ENCODE peak calls at places on chromosomes 12 and 14, in eight cellular contexts. C is ovary; M is CD4-positive, CD25-positive, alpha-beta regulatory T cell; J is RWPE2; E is esophagus muscularis mucosa; I is SK-N-SH; T is neural progenitor cell; O is mucosa of descending colon. K is an unnamed sample.
A peak's percentile ranks its signal among the peaks of the same experiment; 100 is the strongest.

GRCh38 chr12:108441549-108441948 is 73.5 kb upstream of the FICD start:
- DNase-seq in J (no peak), I (no peak), C (no peak), M (no peak), O (no peak), E (no peak), T (no peak), K (no peak)

GRCh38 chr12:30796508-30796780 is 41.7 kb upstream of the CAPRIN2 start:
- DNase-seq in M (no peak), O (peak; percentile 28), E (no peak), C (peak; percentile 32), T (peak; percentile 79), J (no peak), I (no peak), K (no peak)

GRCh38 chr14:64807588-64807987 is 72.1 kb downstream of the SPTB start:
- DNase-seq in I (no peak), J (no peak), T (no peak), E (no peak), M (no peak), C (no peak), O (no peak), K (no peak)

GRCh38 chr14:105439710-105440553 is 20.3 kb downstream of the MTA1 start:
- DNase-seq in C (no peak), I (peak; percentile 68), T (no peak), M (no peak), O (no peak), E (no peak), J (no peak), K (peak; percentile 57)

GRCh38 chr12:111881712-111882111 is 39.7 kb downstream of the MAPKAPK5 start:
- DNase-seq in M (no peak), E (no peak), J (no peak), I (no peak), T (no peak), O (no peak), C (no peak), K (no peak)

GRCh38 chr14:79091381-79091963 is 921.3 kb downstream of the NRXN3 start:
- DNase-seq in I (no peak), M (no peak), O (no peak), E (no peak), T (peak; percentile 93), C (no peak), J (no peak), K (no peak)

GRCh38 chr14:62301911-62302310 is 539.7 kb downstream of the SNAPC1 start:
- DNase-seq in O (no peak), M (no peak), C (no peak), I (no peak), T (no peak), J (no peak), E (no peak), K (no peak)

GRCh38 chr14:104393199-104393897 is 186.2 kb upstream of the C14orf180 start:
- DNase-seq in M (no peak), O (no peak), I (peak; percentile 35), C (peak; percentile 5), E (no peak), J (peak; percentile 75), T (no peak), K (peak; percentile 76)

GRCh38 chr12:92439397-92439779 is 263.4 kb upstream of the PLEKHG7 start:
- DNase-seq in I (no peak), E (no peak), M (no peak), C (no peak), J (no peak), O (no peak), T (no peak), K (no peak)

GRCh38 chr12:81021834-81022233 is 56.0 kb upstream of the ACSS3 start:
- DNase-seq in M (no peak), O (no peak), T (no peak), I (no peak), J (no peak), E (no peak), C (no peak), K (no peak)

GRCh38 chr12:121232163-121232562 is 22.2 kb downstream of the P2RX4 start:
- DNase-seq in M (no peak), O (no peak), E (no peak), C (no peak), J (no peak), I (no peak), T (no peak), K (no peak)

GRCh38 chr12:73240110-73240509 is 967.9 kb downstream of the TRHDE start:
- DNase-seq in M (no peak), I (no peak), C (no peak), E (no peak), J (no peak), T (no peak), O (no peak), K (no peak)

GRCh38 chr12:106118-106561 is 39.6 kb downstream of the IQSEC3 start:
- DNase-seq in J (no peak), I (no peak), T (peak; percentile 63), E (no peak), O (no peak), M (no peak), C (no peak), K (no peak)

GRCh38 chr14:94000986-94001385 is 3.9 kb downstream of the CCDC197 start:
- DNase-seq in O (no peak), M (no peak), C (no peak), E (no peak), I (no peak), T (no peak), J (no peak), K (no peak)

GRCh38 chr14:43625294-43625693 is 881.8 kb downstream of the FSCB start:
- DNase-seq in T (no peak), I (no peak), E (no peak), C (no peak), M (no peak), O (no peak), J (no peak), K (no peak)

GRCh38 chr12:82688619-82689018 is 1.9 kb downstream of the TMTC2 start:
- DNase-seq in J (no peak), I (no peak), O (no peak), M (no peak), E (no peak), C (no peak), T (peak; percentile 15), K (no peak)

GRCh38 chr12:82687020-82687951 is 580 bp downstream of the TMTC2 start:
- DNase-seq in J (peak; percentile 50), I (no peak), T (peak; percentile 72), E (no peak), M (peak; percentile 57), C (peak; percentile 27), O (peak; percentile 85), K (peak; percentile 90)

GRCh38 chr12:82688035-82688501 is 1.4 kb downstream of the TMTC2 start:
- DNase-seq in I (peak; percentile 15), E (no peak), M (peak; percentile 10), C (no peak), J (no peak), T (peak; percentile 38), O (no peak), K (no peak)

GRCh38 chr12:82685721-82686222 is 934 bp upstream of the TMTC2 start:
- DNase-seq in M (peak; percentile 88), E (peak; percentile 96), C (peak; percentile 96), I (peak; percentile 74), O (peak; percentile 97), T (peak; percentile 97), J (peak; percentile 93), K (peak; percentile 98)

DNA sequence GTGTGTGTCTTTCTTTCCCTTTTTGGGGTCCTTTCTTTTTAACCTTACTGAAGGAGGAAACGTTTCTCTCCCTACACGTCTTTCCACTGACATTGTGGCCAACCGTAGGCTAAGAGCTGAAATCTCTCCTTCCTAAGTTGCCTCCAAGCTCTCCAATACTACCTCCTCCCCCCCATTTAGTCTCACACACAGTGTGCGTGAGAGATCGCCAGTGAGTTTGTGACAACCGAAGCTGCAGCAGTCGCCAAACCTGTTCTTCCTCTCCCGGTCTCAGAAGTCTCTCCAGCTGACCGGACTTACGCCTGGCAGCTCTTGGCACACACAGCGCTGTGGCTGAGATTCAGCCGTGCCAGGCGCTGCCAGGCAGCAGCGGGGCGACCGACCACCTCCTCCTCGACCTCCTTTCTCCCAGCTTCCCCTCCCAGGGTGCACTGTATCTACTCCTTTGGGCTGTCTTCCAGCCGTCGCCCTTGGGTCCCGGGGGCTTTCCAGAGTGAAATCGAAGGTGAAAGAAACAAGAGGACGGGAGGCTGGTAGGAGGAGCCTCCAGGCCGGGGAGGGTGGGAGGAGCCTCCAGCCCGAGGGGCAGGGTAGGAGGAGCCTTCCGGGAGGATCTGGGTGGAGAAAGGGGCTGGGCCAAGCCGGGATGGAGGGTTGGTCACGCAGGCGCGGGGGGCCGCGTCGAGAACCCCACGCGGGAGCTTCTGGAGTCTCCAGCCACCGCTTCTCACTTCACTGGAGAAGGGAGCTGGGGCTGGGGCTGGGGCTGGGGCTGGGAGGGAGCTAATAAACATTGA is at the start of gene TMTC2:
- DNase-seq in T (peak; percentile 93), I (peak; percentile 95), C (peak; percentile 91), E (peak; percentile 95), M (peak; percentile 87), O (peak; percentile 97), J (peak; percentile 88), K (peak; percentile 98)
- H3K4me3 ChIP-seq in T (peak within 1 kb of the TSS; percentile 95), I (peak within 1 kb of the TSS; percentile 96), C (peak within 1 kb of the TSS; percentile 96), E (peak within 1 kb of the TSS; percentile 85), M (peak within 1 kb of the TSS; percentile 97), O (peak within 1 kb of the TSS; percentile 86), J (peak within 1 kb of the TSS; percentile 74), K (peak within 1 kb of the TSS; percentile 94)

GRCh38 chr14:84217066-84217465 is 1312.9 kb upstream of the FLRT2 start:
- DNase-seq in O (no peak), J (no peak), I (no peak), T (no peak), M (no peak), E (no peak), C (no peak), K (no peak)
- H3K9me3 ChIP-seq in O (peaks cover 35% of the 10 kb centered on the region), J (no peaks in the 10 kb centered on the region), I (no peaks in the 10 kb centered on the region), T (no peaks in the 10 kb centered on the region), M (peaks cover 1% of the 10 kb centered on the region), E (no peaks in the 10 kb centered on the region), C (no peaks in the 10 kb centered on the region), K (peaks cover 8% of the 10 kb centered on the region)

GRCh38 chr14:95486875-95487668 is 29.4 kb downstream of the SYNE3 start:
- DNase-seq in I (no peak), C (no peak), J (no peak), T (no peak), M (no peak), O (no peak), E (no peak), K (peak; percentile 36)
- H3K4me1 ChIP-seq in I (peaks cover 20% of the 10 kb centered on the region), C (peaks cover 37% of the 10 kb centered on the region), J (peaks cover 28% of the 10 kb centered on the region), T (peaks cover 15% of the 10 kb centered on the region), M (peaks cover 16% of the 10 kb centered on the region), O (peaks cover 53% of the 10 kb centered on the region), E (peaks cover 82% of the 10 kb centered on the region), K (peaks cover 22% of the 10 kb centered on the region)

DNA sequence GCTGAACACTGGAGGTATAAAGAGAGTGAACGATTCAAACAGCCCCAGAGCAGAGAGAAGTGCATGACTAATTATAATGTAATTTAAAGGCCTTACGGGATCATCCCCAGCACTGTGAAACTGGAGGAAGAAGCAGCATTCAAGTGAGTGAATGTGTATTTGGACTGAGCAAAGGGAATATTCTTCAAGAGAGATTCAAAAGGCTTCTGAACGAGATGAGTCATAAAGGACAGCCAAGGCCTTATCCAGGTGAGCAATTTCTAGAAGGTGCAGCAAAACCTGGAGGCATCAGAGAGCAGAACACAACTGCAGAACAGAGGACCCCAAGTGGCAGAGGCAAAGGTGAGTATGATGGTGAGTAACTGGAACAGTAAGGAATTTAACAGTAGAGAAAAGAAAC is 127.2 kb downstream of the BCAT1 start:
- DNase-seq in I (no peak), M (no peak), O (no peak), E (no peak), J (no peak), T (no peak), C (no peak), K (no peak)
- H3K4me3 ChIP-seq in I (no peak overlapping the region), M (peak overlapping the region; percentile 11), O (no peak overlapping the region), E (no peak overlapping the region), J (no peak overlapping the region), T (no peak overlapping the region), C (no peak overlapping the region), K (no peak overlapping the region)

GRCh38 chr12:126480396-126480795 is 1415.2 kb downstream of the AACS start:
- DNase-seq in T (peak; percentile 14), M (no peak), O (no peak), J (no peak), E (no peak), I (no peak), C (no peak), K (no peak)
- H3K9me3 ChIP-seq in T (no peaks in the 10 kb centered on the region), M (no peaks in the 10 kb centered on the region), O (peaks cover 61% of the 10 kb centered on the region), J (no peaks in the 10 kb centered on the region), E (no peaks in the 10 kb centered on the region), I (no peaks in the 10 kb centered on the region), C (no peaks in the 10 kb centered on the region), K (peaks cover 3% of the 10 kb centered on the region)